ENCODE peak calls at places on chromosome 6, in five cellular contexts. L is GM13976, N is Panc1, A is adrenal gland, D is astrocyte of the spinal cord. C is an unnamed sample.

GRCh38 chr6:132971676-132972075 is 157.3 kb downstream of the RPS12 start:
- DNase-seq in L (no peak), N (no peak), A (no peak), D (no peak), C (no peak)

GRCh38 chr6:26743157-26743821 is 83.7 kb upstream of the ZNF322 start:
- DNase-seq in L (peak), N (peak), A (no peak), D (peak), C (no peak)

GRCh38 chr6:26305097-26305841 is 59.7 kb upstream of the BTN3A2 start:
- DNase-seq in L (no peak), N (no peak), A (peak), D (peak), C (no peak)

GRCh38 chr6:110656492-110656891 is 158.8 kb downstream of the CDK19 start:
- DNase-seq in L (no peak), N (no peak), A (no peak), D (no peak), C (no peak)

GRCh38 chr6:122652431-122652830 is 42.2 kb downstream of the PKIB start:
- DNase-seq in L (no peak), N (no peak), A (no peak), D (peak), C (peak)

GRCh38 chr6:122609881-122610689 is at the start of gene PKIB:
- DNase-seq in L (peak), N (peak), A (peak), D (peak), C (peak)

GRCh38 chr6:106974337-106974998 is at the start of gene CD24:
- DNase-seq in L (peak), N (no peak), A (no peak), D (peak), C (no peak)

GRCh38 chr6:107735906-107736635 is 88.0 kb downstream of the SCML4 start:
- DNase-seq in L (no peak), N (no peak), A (no peak), D (no peak), C (no peak)

GRCh38 chr6:156461647-156462046 is 315.5 kb upstream of the ARID1B start:
- DNase-seq in L (no peak), N (no peak), A (no peak), D (no peak), C (no peak)

GRCh38 chr6:21597706-21598273 is 4.2 kb downstream of the SOX4 start:
- DNase-seq in L (no peak), N (no peak), A (no peak), D (peak), C (no peak)

GRCh38 chr6:99114769-99115406 is 167.1 kb upstream of the FBXL4 start:
- DNase-seq in L (no peak), N (no peak), A (no peak), D (no peak), C (no peak)

GRCh38 chr6:193773-194310 is 98.4 kb upstream of the DUSP22 start:
- DNase-seq in L (peak), N (no peak), A (no peak), D (no peak), C (peak)

GRCh38 chr6:136104556-136104955 is 145.6 kb downstream of the MTFR2 start:
- DNase-seq in L (no peak), N (no peak), A (no peak), D (no peak), C (no peak)

GRCh38 chr6:162962093-162962492 is 234.3 kb downstream of the PACRG start:
- DNase-seq in L (no peak), N (no peak), A (no peak), D (peak), C (no peak)

GRCh38 chr6:84791233-84791632 is 26.8 kb upstream of the TBX18 start:
- DNase-seq in L (no peak), N (no peak), A (no peak), D (peak), C (no peak)

GRCh38 chr6:34697904-34698557 is 1.5 kb upstream of the ILRUN start:
- DNase-seq in L (no peak), N (no peak), A (no peak), D (no peak), C (no peak)

GRCh38 chr6:75563032-75563431 is 38.6 kb upstream of the SENP6 start:
- DNase-seq in L (peak), N (no peak), A (no peak), D (peak), C (no peak)

GRCh38 chr6:121730616-121731015 is 295.2 kb downstream of the GJA1 start:
- DNase-seq in L (no peak), N (no peak), A (no peak), D (no peak), C (no peak)

GRCh38 chr6:49662877-49663231 is 26.2 kb upstream of the RHAG start:
- DNase-seq in L (no peak), N (no peak), A (no peak), D (no peak), C (no peak)

GRCh38 chr6:101539510-101540245 is 146.2 kb downstream of the GRIK2 start:
- DNase-seq in L (no peak), N (no peak), A (no peak), D (peak), C (no peak)

GRCh38 chr6:84707161-84707560 is 57.2 kb downstream of the TBX18 start:
- DNase-seq in L (no peak), N (no peak), A (no peak), D (no peak), C (no peak)

GRCh38 chr6:5128351-5128750 is 43.2 kb downstream of the PPP1R3G start:
- DNase-seq in L (no peak), N (no peak), A (no peak), D (no peak), C (no peak)

GRCh38 chr6:37731888-37732287 is 34.2 kb upstream of the MDGA1 start:
- DNase-seq in L (peak), N (no peak), A (no peak), D (no peak), C (no peak)

GRCh38 chr6:117018771-117019170 is 141.7 kb downstream of the RFX6 start:
- DNase-seq in L (no peak), N (no peak), A (no peak), D (peak), C (no peak)

GRCh38 chr6:52724406-52725121 is 38.7 kb downstream of the GSTA2 start:
- DNase-seq in L (peak), N (peak), A (peak), D (peak), C (peak)

GRCh38 chr6:6711832-6712231 is 123.3 kb downstream of the LY86 start:
- DNase-seq in L (no peak), N (no peak), A (no peak), D (no peak), C (no peak)

GRCh38 chr6:6230286-6230685 is 90.2 kb downstream of the F13A1 start:
- DNase-seq in L (no peak), N (no peak), A (no peak), D (no peak), C (no peak)

GRCh38 chr6:119197271-119197670 is 118.8 kb upstream of the FAM184A start:
- DNase-seq in L (no peak), N (no peak), A (no peak), D (no peak), C (no peak)

GRCh38 chr6:40674170-40674569 is 87.0 kb upstream of the LRFN2 start:
- DNase-seq in L (no peak), N (no peak), A (no peak), D (no peak), C (no peak)

GRCh38 chr6:120785459-120786086 is 548.7 kb downstream of the TBC1D32 start:
- DNase-seq in L (no peak), N (no peak), A (no peak), D (no peak), C (no peak)

GRCh38 chr6:1686117-1687098 is 76.7 kb downstream of the FOXC1 start:
- DNase-seq in L (no peak), N (peak), A (peak), D (peak), C (no peak)

GRCh38 chr6:14165091-14165490 is 47.5 kb downstream of the CD83 start:
- DNase-seq in L (no peak), N (no peak), A (no peak), D (peak), C (no peak)

GRCh38 chr6:34953084-34954025 is 64.3 kb downstream of the ANKS1A start:
- DNase-seq in L (no peak), N (peak), A (no peak), D (peak), C (no peak)

GRCh38 chr6:168815229-168815628 is 374.2 kb downstream of the SMOC2 start:
- DNase-seq in L (no peak), N (no peak), A (no peak), D (no peak), C (no peak)
- TF ChIP-seq CTCF in L (no peak), N (peak), A (no peak), D (peak), C (no peak)

GRCh38 chr6:159312204-159312603 is 143.0 kb downstream of the FNDC1 start:
- DNase-seq in L (no peak), N (no peak), A (no peak), D (no peak), C (no peak)

GRCh38 chr6:159313023-159313422 is 143.8 kb downstream of the FNDC1 start:
- DNase-seq in L (no peak), N (no peak), A (no peak), D (no peak), C (no peak)

GRCh38 chr6:159309723-159310122 is 140.5 kb downstream of the FNDC1 start:
- DNase-seq in L (no peak), N (no peak), A (no peak), D (no peak), C (no peak)

GRCh38 chr6:159315562-159315961 is 146.4 kb downstream of the FNDC1 start:
- DNase-seq in L (no peak), N (no peak), A (no peak), D (no peak), C (no peak)

GRCh38 chr6:159311618-159312017 is 142.4 kb downstream of the FNDC1 start:
- DNase-seq in L (no peak), N (no peak), A (no peak), D (no peak), C (no peak)
- TF ChIP-seq CTCF in L (no peak), N (no peak), A (no peak), D (no peak), C (no peak)

GRCh38 chr6:87241304-87241703 is 81.1 kb upstream of the SMIM8 start:
- DNase-seq in L (no peak), N (no peak), A (no peak), D (no peak), C (no peak)

DNA sequence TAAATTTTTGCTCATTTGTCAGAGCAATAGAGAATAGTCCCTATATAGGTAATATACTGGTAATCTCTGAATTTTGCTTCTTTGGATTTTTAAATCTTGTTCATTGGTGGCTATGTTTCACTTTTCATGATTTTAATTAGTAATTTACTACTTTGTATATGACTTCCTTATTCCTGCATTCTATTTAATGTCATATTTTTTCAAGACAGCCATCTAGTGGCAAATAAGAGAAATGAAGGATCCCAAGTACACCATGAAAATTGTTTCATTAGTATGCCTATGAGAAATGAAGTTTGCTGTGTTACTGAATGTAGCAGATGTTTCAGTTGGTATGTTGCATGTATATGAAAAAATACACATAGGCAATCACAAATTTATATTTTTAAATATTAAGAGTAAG is 82.4 kb downstream of the ZNF292 start:
- DNase-seq in L (peak), N (peak), A (no peak), D (peak), C (no peak)
- TF ChIP-seq CTCF in L (peak), N (peak), A (peak), D (peak), C (peak)

GRCh38 chr6:79630400-79630882 is 688 bp upstream of the SH3BGRL2 start:
- DNase-seq in L (no peak), N (no peak), A (no peak), D (no peak), C (no peak)

GRCh38 chr6:79634491-79634890 is 3.4 kb downstream of the SH3BGRL2 start:
- DNase-seq in L (no peak), N (no peak), A (no peak), D (no peak), C (no peak)

GRCh38 chr6:79631800-79632172 is 657 bp downstream of the SH3BGRL2 start:
- DNase-seq in L (no peak), N (no peak), A (no peak), D (no peak), C (no peak)

GRCh38 chr6:79630883-79631799 is at the start of gene SH3BGRL2:
- DNase-seq in L (peak), N (no peak), A (peak), D (peak), C (peak)

DNA sequence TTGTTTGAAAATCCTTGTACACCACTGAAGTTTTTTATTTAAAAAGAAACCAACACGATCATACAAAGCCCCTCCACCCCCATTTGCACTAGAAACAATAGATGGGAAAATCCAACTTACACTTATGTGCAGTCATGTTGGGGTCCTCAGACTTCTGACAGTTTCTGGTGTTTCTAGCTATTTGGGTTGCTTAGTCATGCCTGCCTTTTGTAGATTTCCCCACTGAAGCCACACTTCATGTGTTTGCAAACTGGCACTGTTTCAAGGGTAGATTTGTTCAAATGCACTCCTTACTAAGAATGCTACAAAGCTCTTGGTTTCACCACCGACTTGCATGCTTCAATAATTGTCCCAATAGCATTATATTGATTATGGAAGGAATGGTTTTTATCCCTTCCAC is 1.5 kb downstream of the SH3BGRL2 start:
- DNase-seq in L (no peak), N (no peak), A (no peak), D (peak), C (no peak)
- TF ChIP-seq CTCF in L (no peak), N (no peak), A (no peak), D (no peak), C (no peak)

GRCh38 chr6:161618816-161619454 is 345.1 kb upstream of the AGPAT4 start:
- DNase-seq in L (no peak), N (peak), A (peak), D (peak), C (no peak)
- TF ChIP-seq CTCF in L (no peak), N (peak), A (peak), D (peak), C (peak)

GRCh38 chr6:10256113-10256690 is 158.7 kb downstream of the TFAP2A start:
- DNase-seq in L (peak), N (no peak), A (no peak), D (no peak), C (no peak)
- TF ChIP-seq CTCF in L (no peak), N (peak), A (peak), D (peak), C (peak)

GRCh38 chr6:169930799-169931198 is 179.4 kb downstream of the ERMARD start:
- DNase-seq in L (peak), N (no peak), A (no peak), D (no peak), C (no peak)
- TF ChIP-seq CTCF in L (no peak), N (no peak), A (no peak), D (no peak), C (no peak)

DNA sequence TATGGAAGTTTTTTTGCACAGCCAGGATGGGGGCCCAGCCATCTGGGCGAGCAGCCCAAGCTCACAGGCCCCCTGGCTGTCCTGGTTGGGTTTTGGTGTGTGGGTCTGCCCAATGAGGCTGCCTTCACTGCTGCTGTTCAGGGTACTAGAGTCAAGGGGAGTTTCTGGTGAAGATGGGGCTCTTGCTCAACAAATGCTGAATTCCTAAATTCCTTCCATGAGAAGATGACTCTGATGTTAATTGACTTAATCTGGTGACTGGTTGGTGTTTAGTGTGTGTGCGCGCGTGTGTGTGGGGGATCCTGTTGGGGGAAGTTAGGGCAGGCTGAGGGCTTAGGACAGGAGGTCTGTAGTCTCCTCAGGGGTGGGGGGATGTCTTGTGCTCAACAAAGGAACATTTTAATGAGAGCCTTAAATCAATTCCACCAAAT is 1.9 kb downstream of the PTK7 start:
- DNase-seq in L (no peak), N (no peak), A (no peak), D (no peak), C (no peak)
- TF ChIP-seq CTCF in L (no peak), N (no peak), A (no peak), D (no peak), C (no peak)

DNA sequence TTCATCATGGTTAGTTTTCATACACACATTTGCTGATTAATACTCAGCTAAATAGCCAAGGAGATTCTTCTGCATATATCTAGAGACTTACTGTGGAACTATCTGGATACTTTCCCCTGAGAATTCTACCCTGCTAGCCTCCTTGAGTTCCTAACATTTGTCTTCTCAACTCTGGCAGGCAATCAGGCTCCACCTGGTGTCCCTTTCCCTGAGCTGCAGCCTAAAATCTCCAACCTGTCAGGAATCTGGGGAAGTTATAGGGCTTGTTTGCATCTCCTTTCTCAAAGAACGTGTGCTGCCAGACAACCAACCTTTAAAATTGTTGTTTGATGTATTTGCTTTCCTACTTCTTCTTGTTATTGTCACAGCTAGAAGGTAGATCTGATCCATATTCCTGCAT is 73.4 kb downstream of the FUT9 start:
- DNase-seq in L (no peak), N (peak), A (no peak), D (no peak), C (no peak)
- TF ChIP-seq CTCF in L (peak), N (peak), A (no peak), D (peak), C (peak)

GRCh38 chr6:16450285-16450684 is 211.9 kb downstream of the GMPR start:
- DNase-seq in L (no peak), N (no peak), A (no peak), D (peak), C (no peak)

GRCh38 chr6:16446241-16446640 is 207.9 kb downstream of the GMPR start:
- DNase-seq in L (no peak), N (no peak), A (no peak), D (peak), C (no peak)

GRCh38 chr6:16452348-16452747 is 214.0 kb downstream of the GMPR start:
- DNase-seq in L (no peak), N (no peak), A (no peak), D (no peak), C (no peak)

GRCh38 chr6:16450821-16451220 is 212.4 kb downstream of the GMPR start:
- DNase-seq in L (no peak), N (no peak), A (no peak), D (peak), C (no peak)
- TF ChIP-seq CTCF in L (no peak), N (no peak), A (no peak), D (no peak), C (no peak)

C was measured in D721Med.